ENCODE peak calls at places on chromosomes 5 and 9, in ten cellular contexts. One of them, this sample, is unnamed.

GRCh38 chr9:7192266-7192665 is 434.5 kb downstream of the KDM4C start:
- DNase-seq in pancreas: no peak
- DNase-seq in SK-N-SH: no peak
- DNase-seq in fibroblast of pulmonary artery: no peak
- DNase-seq in fibroblast of villous mesenchyme: no peak
- DNase-seq in BE2C: no peak
- DNase-seq in adrenal gland: no peak
- DNase-seq in tibial artery: no peak
- DNase-seq in A673: no peak
- DNase-seq in HFF-Myc: no peak
- DNase-seq in this sample: no peak

GRCh38 chr5:34817558-34818351 is 21.2 kb upstream of the TTC23L start:
- DNase-seq in BE2C: no peak
- DNase-seq in tibial artery: no peak
- DNase-seq in HFF-Myc: no peak
- DNase-seq in pancreas: no peak
- DNase-seq in SK-N-SH: no peak
- DNase-seq in fibroblast of pulmonary artery: no peak
- DNase-seq in fibroblast of villous mesenchyme: no peak
- DNase-seq in A673: no peak
- DNase-seq in adrenal gland: no peak
- DNase-seq in this sample: no peak

GRCh38 chr5:53089481-53089976 is 20.0 kb downstream of the MOCS2 start:
- DNase-seq in BE2C: no peak
- DNase-seq in fibroblast of pulmonary artery: no peak
- DNase-seq in pancreas: no peak
- DNase-seq in fibroblast of villous mesenchyme: peak
- DNase-seq in A673: no peak
- DNase-seq in HFF-Myc: no peak
- DNase-seq in tibial artery: no peak
- DNase-seq in SK-N-SH: no peak
- DNase-seq in adrenal gland: no peak
- DNase-seq in this sample: no peak

GRCh38 chr5:142427529-142427928 is 102.7 kb upstream of the SPRY4 start:
- DNase-seq in pancreas: no peak
- DNase-seq in HFF-Myc: no peak
- DNase-seq in tibial artery: no peak
- DNase-seq in adrenal gland: no peak
- DNase-seq in fibroblast of pulmonary artery: no peak
- DNase-seq in SK-N-SH: no peak
- DNase-seq in fibroblast of villous mesenchyme: no peak
- DNase-seq in BE2C: no peak
- DNase-seq in A673: no peak
- DNase-seq in this sample: no peak

GRCh38 chr9:16023466-16023865 is 470.6 kb downstream of the CCDC171 start:
- DNase-seq in tibial artery: no peak
- DNase-seq in pancreas: no peak
- DNase-seq in fibroblast of villous mesenchyme: no peak
- DNase-seq in adrenal gland: no peak
- DNase-seq in fibroblast of pulmonary artery: peak
- DNase-seq in SK-N-SH: no peak
- DNase-seq in A673: no peak
- DNase-seq in BE2C: no peak
- DNase-seq in HFF-Myc: no peak
- DNase-seq in this sample: no peak

GRCh38 chr9:92100237-92100911 is 14.8 kb downstream of the SPTLC1 start:
- DNase-seq in adrenal gland: peak
- DNase-seq in fibroblast of pulmonary artery: peak
- DNase-seq in SK-N-SH: no peak
- DNase-seq in pancreas: no peak
- DNase-seq in HFF-Myc: peak
- DNase-seq in tibial artery: no peak
- DNase-seq in A673: no peak
- DNase-seq in BE2C: no peak
- DNase-seq in fibroblast of villous mesenchyme: peak
- DNase-seq in this sample: no peak

GRCh38 chr5:144142030-144142825 is 28.2 kb downstream of the YIPF5 start:
- DNase-seq in adrenal gland: no peak
- DNase-seq in fibroblast of villous mesenchyme: peak
- DNase-seq in tibial artery: no peak
- DNase-seq in HFF-Myc: peak
- DNase-seq in A673: peak
- DNase-seq in SK-N-SH: peak
- DNase-seq in pancreas: no peak
- DNase-seq in BE2C: no peak
- DNase-seq in fibroblast of pulmonary artery: peak
- DNase-seq in this sample: no peak

GRCh38 chr9:109935406-109936087 is 155.5 kb downstream of the PALM2AKAP2 start:
- DNase-seq in adrenal gland: no peak
- DNase-seq in A673: no peak
- DNase-seq in fibroblast of villous mesenchyme: no peak
- DNase-seq in tibial artery: no peak
- DNase-seq in HFF-Myc: no peak
- DNase-seq in BE2C: no peak
- DNase-seq in fibroblast of pulmonary artery: no peak
- DNase-seq in pancreas: no peak
- DNase-seq in SK-N-SH: no peak
- DNase-seq in this sample: no peak

GRCh38 chr9:7545766-7546165 is 253.8 kb downstream of the DMAC1 start:
- DNase-seq in BE2C: no peak
- DNase-seq in pancreas: no peak
- DNase-seq in HFF-Myc: no peak
- DNase-seq in tibial artery: no peak
- DNase-seq in adrenal gland: no peak
- DNase-seq in A673: no peak
- DNase-seq in SK-N-SH: no peak
- DNase-seq in fibroblast of pulmonary artery: no peak
- DNase-seq in fibroblast of villous mesenchyme: no peak
- DNase-seq in this sample: no peak

GRCh38 chr9:33329117-33329563 is 38.8 kb downstream of the NFX1 start:
- DNase-seq in tibial artery: peak
- DNase-seq in fibroblast of villous mesenchyme: peak
- DNase-seq in BE2C: no peak
- DNase-seq in A673: no peak
- DNase-seq in HFF-Myc: peak
- DNase-seq in adrenal gland: peak
- DNase-seq in SK-N-SH: no peak
- DNase-seq in pancreas: no peak
- DNase-seq in fibroblast of pulmonary artery: peak
- DNase-seq in this sample: no peak

GRCh38 chr5:180433029-180433416 is 61.2 kb upstream of the CNOT6 start:
- DNase-seq in BE2C: no peak
- DNase-seq in tibial artery: no peak
- DNase-seq in HFF-Myc: no peak
- DNase-seq in fibroblast of pulmonary artery: no peak
- DNase-seq in pancreas: no peak
- DNase-seq in fibroblast of villous mesenchyme: no peak
- DNase-seq in SK-N-SH: no peak
- DNase-seq in A673: no peak
- DNase-seq in adrenal gland: no peak
- DNase-seq in this sample: no peak

GRCh38 chr5:58891072-58891970 is 308.4 kb downstream of the RAB3C start:
- DNase-seq in pancreas: peak
- DNase-seq in fibroblast of villous mesenchyme: peak
- DNase-seq in HFF-Myc: peak
- DNase-seq in fibroblast of pulmonary artery: peak
- DNase-seq in BE2C: peak
- DNase-seq in SK-N-SH: peak
- DNase-seq in adrenal gland: peak
- DNase-seq in tibial artery: peak
- DNase-seq in A673: peak
- DNase-seq in this sample: peak

GRCh38 chr5:58890265-58890664 is 307.4 kb downstream of the RAB3C start:
- DNase-seq in adrenal gland: no peak
- DNase-seq in SK-N-SH: no peak
- DNase-seq in fibroblast of pulmonary artery: no peak
- DNase-seq in tibial artery: no peak
- DNase-seq in HFF-Myc: no peak
- DNase-seq in A673: no peak
- DNase-seq in pancreas: no peak
- DNase-seq in BE2C: no peak
- DNase-seq in fibroblast of villous mesenchyme: no peak
- DNase-seq in this sample: no peak

GRCh38 chr5:58893551-58893950 is 310.7 kb downstream of the RAB3C start:
- DNase-seq in tibial artery: no peak
- DNase-seq in pancreas: no peak
- DNase-seq in fibroblast of pulmonary artery: no peak
- DNase-seq in adrenal gland: no peak
- DNase-seq in A673: no peak
- DNase-seq in SK-N-SH: no peak
- DNase-seq in BE2C: no peak
- DNase-seq in HFF-Myc: no peak
- DNase-seq in fibroblast of villous mesenchyme: no peak
- DNase-seq in this sample: no peak

GRCh38 chr5:58887721-58888409 is 305.0 kb downstream of the RAB3C start:
- DNase-seq in HFF-Myc: no peak
- DNase-seq in tibial artery: peak
- DNase-seq in adrenal gland: peak
- DNase-seq in A673: no peak
- DNase-seq in pancreas: no peak
- DNase-seq in fibroblast of pulmonary artery: peak
- DNase-seq in BE2C: no peak
- DNase-seq in fibroblast of villous mesenchyme: peak
- DNase-seq in SK-N-SH: no peak
- DNase-seq in this sample: no peak

GRCh38 chr5:58891971-58892343 is 309.1 kb downstream of the RAB3C start:
- DNase-seq in fibroblast of villous mesenchyme: no peak
- DNase-seq in A673: no peak
- DNase-seq in HFF-Myc: no peak
- DNase-seq in fibroblast of pulmonary artery: no peak
- DNase-seq in pancreas: no peak
- DNase-seq in SK-N-SH: no peak
- DNase-seq in tibial artery: no peak
- DNase-seq in BE2C: no peak
- DNase-seq in adrenal gland: no peak
- DNase-seq in this sample: no peak
- TF ChIP-seq CTCF in fibroblast of villous mesenchyme: no peak
- TF ChIP-seq CTCF in A673: peak
- TF ChIP-seq CTCF in HFF-Myc: no peak
- TF ChIP-seq CTCF in fibroblast of pulmonary artery: no peak
- TF ChIP-seq CTCF in pancreas: peak
- TF ChIP-seq CTCF in SK-N-SH: no peak
- TF ChIP-seq CTCF in tibial artery: no peak
- TF ChIP-seq CTCF in BE2C: no peak
- TF ChIP-seq CTCF in adrenal gland: no peak
- TF ChIP-seq CTCF in this sample: no peak

GRCh38 chr5:15683332-15683731 is 183.4 kb downstream of the FBXL7 start:
- DNase-seq in fibroblast of villous mesenchyme: no peak
- DNase-seq in A673: no peak
- DNase-seq in fibroblast of pulmonary artery: peak
- DNase-seq in tibial artery: no peak
- DNase-seq in adrenal gland: no peak
- DNase-seq in HFF-Myc: no peak
- DNase-seq in BE2C: peak
- DNase-seq in pancreas: no peak
- DNase-seq in SK-N-SH: no peak
- DNase-seq in this sample: no peak
- TF ChIP-seq CTCF in fibroblast of villous mesenchyme: peak
- TF ChIP-seq CTCF in A673: no peak
- TF ChIP-seq CTCF in fibroblast of pulmonary artery: peak
- TF ChIP-seq CTCF in tibial artery: no peak
- TF ChIP-seq CTCF in adrenal gland: no peak
- TF ChIP-seq CTCF in HFF-Myc: peak
- TF ChIP-seq CTCF in BE2C: peak
- TF ChIP-seq CTCF in pancreas: no peak
- TF ChIP-seq CTCF in SK-N-SH: no peak
- TF ChIP-seq CTCF in this sample: no peak

GRCh38 chr5:85108471-85108870 is 723.8 kb upstream of the EDIL3 start:
- DNase-seq in A673: no peak
- DNase-seq in SK-N-SH: no peak
- DNase-seq in fibroblast of pulmonary artery: no peak
- DNase-seq in adrenal gland: no peak
- DNase-seq in fibroblast of villous mesenchyme: no peak
- DNase-seq in BE2C: no peak
- DNase-seq in pancreas: no peak
- DNase-seq in tibial artery: no peak
- DNase-seq in HFF-Myc: no peak
- DNase-seq in this sample: no peak
- TF ChIP-seq CTCF in A673: peak
- TF ChIP-seq CTCF in SK-N-SH: peak
- TF ChIP-seq CTCF in fibroblast of pulmonary artery: no peak
- TF ChIP-seq CTCF in adrenal gland: no peak
- TF ChIP-seq CTCF in fibroblast of villous mesenchyme: no peak
- TF ChIP-seq CTCF in BE2C: no peak
- TF ChIP-seq CTCF in pancreas: no peak
- TF ChIP-seq CTCF in tibial artery: no peak
- TF ChIP-seq CTCF in HFF-Myc: no peak
- TF ChIP-seq CTCF in this sample: no peak

GRCh38 chr9:134419684-134420076 is 93.4 kb downstream of the RXRA start:
- DNase-seq in fibroblast of villous mesenchyme: no peak
- DNase-seq in A673: no peak
- DNase-seq in adrenal gland: no peak
- DNase-seq in BE2C: peak
- DNase-seq in tibial artery: no peak
- DNase-seq in pancreas: no peak
- DNase-seq in fibroblast of pulmonary artery: no peak
- DNase-seq in SK-N-SH: peak
- DNase-seq in HFF-Myc: no peak
- DNase-seq in this sample: peak
- TF ChIP-seq CTCF in fibroblast of villous mesenchyme: peak
- TF ChIP-seq CTCF in A673: peak
- TF ChIP-seq CTCF in adrenal gland: peak
- TF ChIP-seq CTCF in BE2C: peak
- TF ChIP-seq CTCF in tibial artery: no peak
- TF ChIP-seq CTCF in pancreas: no peak
- TF ChIP-seq CTCF in fibroblast of pulmonary artery: peak
- TF ChIP-seq CTCF in SK-N-SH: peak
- TF ChIP-seq CTCF in HFF-Myc: peak
- TF ChIP-seq CTCF in this sample: peak

DNA sequence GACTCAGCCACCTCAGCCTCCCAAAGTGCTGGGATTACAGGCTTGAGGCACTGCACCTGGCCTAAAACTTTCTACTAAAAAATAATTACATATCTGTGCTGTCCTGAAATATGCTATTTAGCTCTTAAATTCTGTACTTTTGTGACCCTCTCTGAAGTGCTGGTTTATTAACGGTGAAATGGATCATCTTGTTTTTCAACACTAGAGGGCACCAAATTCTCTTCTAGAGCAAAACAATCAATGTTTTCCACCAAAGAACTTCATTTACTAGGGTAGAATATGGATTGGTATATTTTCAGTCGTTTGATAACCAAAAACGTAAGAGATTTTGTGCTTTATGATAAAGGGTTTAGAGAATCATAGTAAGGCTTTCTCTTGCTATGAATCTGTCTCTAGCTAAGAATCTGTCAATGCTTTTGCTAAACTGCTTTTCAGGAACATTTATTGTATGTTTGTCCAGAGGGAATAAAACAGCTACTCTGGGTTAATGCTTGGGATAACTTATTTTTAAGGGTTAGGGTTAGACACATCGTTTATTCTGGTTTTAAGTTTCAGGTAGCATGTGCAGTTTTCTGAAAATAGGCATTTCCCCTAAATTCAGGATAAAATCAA is 63.6 kb downstream of the RNF180 start:
- DNase-seq in HFF-Myc: peak
- DNase-seq in pancreas: no peak
- DNase-seq in SK-N-SH: peak
- DNase-seq in BE2C: no peak
- DNase-seq in fibroblast of pulmonary artery: peak
- DNase-seq in fibroblast of villous mesenchyme: peak
- DNase-seq in tibial artery: no peak
- DNase-seq in A673: peak
- DNase-seq in adrenal gland: no peak
- DNase-seq in this sample: peak
- TF ChIP-seq CTCF in HFF-Myc: peak
- TF ChIP-seq CTCF in pancreas: peak
- TF ChIP-seq CTCF in SK-N-SH: peak
- TF ChIP-seq CTCF in BE2C: peak
- TF ChIP-seq CTCF in fibroblast of pulmonary artery: peak
- TF ChIP-seq CTCF in fibroblast of villous mesenchyme: peak
- TF ChIP-seq CTCF in tibial artery: peak
- TF ChIP-seq CTCF in A673: peak
- TF ChIP-seq CTCF in adrenal gland: peak
- TF ChIP-seq CTCF in this sample: peak

This sample was measured in D721Med.